ENCODE peak calls at places on chromosomes 7 and 10, in nine cellular contexts. E is A549, B is tibial nerve, O is upper lobe of left lung, K is sigmoid colon, H is K562, G is HepG2, A is transverse colon, Z is GM12878. N is an unnamed sample.
A peak's percentile ranks its signal among the peaks of the same experiment; 100 is the strongest.

GRCh38 chr7:151537818-151538561 is 18.3 kb upstream of the RHEB start:
- DNase-seq in H (no peak), E (no peak), G (no peak), B (no peak), K (peak; percentile 87), Z (no peak), A (no peak), O (no peak), N (peak; percentile 55)

GRCh38 chr7:16066805-16067459 is 354.4 kb downstream of the CRPPA start:
- DNase-seq in O (no peak), H (no peak), E (no peak), A (no peak), Z (no peak), G (no peak), B (no peak), K (no peak), N (no peak)

GRCh38 chr10:17671307-17671706 is 27.4 kb downstream of the STAM start:
- DNase-seq in B (no peak), K (no peak), E (no peak), Z (no peak), O (no peak), A (no peak), G (peak; percentile 91), H (no peak), N (no peak)

GRCh38 chr10:93180402-93181040 is 106.8 kb downstream of the CYP26A1 start:
- DNase-seq in B (no peak), H (no peak), K (peak; percentile 80), A (peak; percentile 12), E (no peak), O (no peak), Z (no peak), G (no peak), N (peak; percentile 28)

GRCh38 chr10:78875331-78875877 is 193.4 kb upstream of the ZMIZ1 start:
- DNase-seq in G (no peak), K (no peak), B (no peak), E (no peak), O (no peak), A (no peak), H (no peak), Z (no peak), N (no peak)

GRCh38 chr7:139823855-139824670 is 5.0 kb upstream of the TBXAS1 start:
- DNase-seq in O (no peak), H (no peak), G (no peak), Z (no peak), E (no peak), B (no peak), A (no peak), K (no peak), N (peak; percentile 20)

GRCh38 chr10:23095966-23096813 is 811 bp downstream of the MSRB2 start:
- DNase-seq in B (peak; percentile 21), Z (no peak), O (peak; percentile 84), A (peak; percentile 48), H (peak; percentile 57), E (peak; percentile 34), G (peak; percentile 6), K (peak; percentile 83), N (peak; percentile 72)

GRCh38 chr7:1193593-1194424 is 33.8 kb upstream of the ZFAND2A start:
- DNase-seq in O (peak; percentile 83), E (peak; percentile 65), H (no peak), K (no peak), B (no peak), A (peak; percentile 41), Z (no peak), G (no peak), N (no peak)

GRCh38 chr7:95933618-95934017 is 161.3 kb downstream of the DYNC1I1 start:
- DNase-seq in K (no peak), A (no peak), B (no peak), O (no peak), E (no peak), Z (no peak), H (no peak), G (no peak), N (no peak)

GRCh38 chr10:80462986-80463741 is 9.1 kb downstream of the TSPAN14 start:
- DNase-seq in K (peak; percentile 59), H (no peak), Z (no peak), G (no peak), E (no peak), B (no peak), A (no peak), O (no peak), N (no peak)

GRCh38 chr7:726854-727103 is 280 bp downstream of the DNAAF5 start:
- DNase-seq in A (no peak), G (no peak), B (no peak), O (no peak), Z (no peak), K (no peak), E (no peak), H (no peak), N (no peak)

GRCh38 chr7:6276911-6277408 is 4.5 kb upstream of the CYTH3 start:
- DNase-seq in A (no peak), Z (no peak), K (peak; percentile 26), H (no peak), B (no peak), G (no peak), O (no peak), E (no peak), N (no peak)

GRCh38 chr7:25894902-25895791 is 256.9 kb upstream of the NFE2L3 start:
- DNase-seq in O (peak; percentile 93), K (peak; percentile 79), A (peak; percentile 85), H (peak; percentile 71), E (peak; percentile 75), G (no peak), Z (peak; percentile 63), B (peak; percentile 41), N (peak; percentile 82)

GRCh38 chr7:11831727-11832495 is at the start of gene THSD7A:
- DNase-seq in E (peak; percentile 46), B (no peak), G (peak; percentile 7), K (peak; percentile 66), Z (no peak), H (no peak), O (peak; percentile 90), A (peak; percentile 20), N (peak; percentile 62)

GRCh38 chr7:47496064-47496665 is 85.7 kb downstream of the TNS3 start:
- DNase-seq in A (no peak), H (no peak), K (no peak), G (no peak), O (no peak), B (no peak), Z (no peak), E (no peak), N (no peak)

GRCh38 chr10:129474642-129475041 is 7.6 kb downstream of the MGMT start:
- DNase-seq in A (no peak), H (no peak), Z (no peak), E (no peak), G (no peak), K (no peak), O (peak; percentile 52), B (no peak), N (no peak)

DNA sequence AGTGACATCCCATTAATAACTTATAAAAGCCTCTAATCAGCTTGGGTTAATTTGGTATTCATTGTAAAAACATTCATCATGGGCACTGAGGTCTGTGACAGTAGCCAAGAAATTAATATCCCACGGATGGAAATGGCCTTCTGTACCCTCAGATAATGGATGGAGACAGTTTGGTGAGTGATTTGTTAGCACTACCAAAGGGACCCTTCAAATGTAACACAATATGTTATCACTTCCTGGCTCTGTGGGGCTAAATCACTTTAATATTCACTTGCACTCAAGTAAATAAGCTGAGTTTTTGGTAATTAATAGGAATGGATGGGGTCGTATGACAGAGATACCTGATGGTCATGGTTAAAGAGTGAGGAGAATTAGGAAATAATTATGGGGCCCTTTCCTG is 323.2 kb downstream of the PAXIP1 start:
- DNase-seq in H (no peak), O (no peak), E (no peak), G (no peak), Z (no peak), K (no peak), B (no peak), A (no peak), N (no peak)
- TF ChIP-seq EP300 in H (no peak), O (no peak), E (no peak), G (no peak), Z (no peak), K (no peak), B (no peak), A (no peak), N (no peak)

GRCh38 chr10:327889-328809 is 192.9 kb downstream of the ZMYND11 start:
- DNase-seq in Z (no peak), O (no peak), K (no peak), E (no peak), B (no peak), A (no peak), G (no peak), H (no peak), N (no peak)

GRCh38 chr10:331186-331585 is 195.9 kb downstream of the ZMYND11 start:
- DNase-seq in Z (no peak), G (no peak), K (no peak), A (no peak), E (no peak), H (no peak), B (no peak), O (no peak), N (no peak)

GRCh38 chr10:326350-326749 is 191.1 kb downstream of the ZMYND11 start:
- DNase-seq in G (no peak), O (no peak), E (no peak), Z (no peak), A (no peak), B (no peak), K (no peak), H (no peak), N (no peak)

GRCh38 chr10:326894-327635 is 191.8 kb downstream of the ZMYND11 start:
- DNase-seq in B (no peak), O (peak; percentile 61), G (no peak), K (no peak), Z (no peak), E (no peak), H (no peak), A (no peak), N (no peak)

GRCh38 chr10:329361-330099 is 194.3 kb downstream of the ZMYND11 start:
- DNase-seq in A (peak; percentile 90), K (peak; percentile 96), Z (no peak), G (peak; percentile 80), B (peak; percentile 83), O (no peak), E (peak; percentile 86), H (peak; percentile 41), N (peak; percentile 85)
- TF ChIP-seq POLR2A in A (no peak), K (no peak), Z (no peak), G (peak; percentile 55), B (peak; percentile 36), O (no peak), E (peak; percentile 35), H (no peak), N (no peak)

GRCh38 chr7:97096037-97096436 is 21.5 kb upstream of the SDHAF3 start:
- DNase-seq in B (no peak), G (no peak), E (no peak), K (no peak), A (no peak), H (no peak), O (no peak), Z (no peak), N (no peak)
- H3K9me3 ChIP-seq in B (no peaks in the 10 kb centered on the region), G (no peaks in the 10 kb centered on the region), E (no peaks in the 10 kb centered on the region), K (no peaks in the 10 kb centered on the region), A (no peaks in the 10 kb centered on the region), H (no peaks in the 10 kb centered on the region), O (no peaks in the 10 kb centered on the region), Z (no peaks in the 10 kb centered on the region), N (no peaks in the 10 kb centered on the region)

DNA sequence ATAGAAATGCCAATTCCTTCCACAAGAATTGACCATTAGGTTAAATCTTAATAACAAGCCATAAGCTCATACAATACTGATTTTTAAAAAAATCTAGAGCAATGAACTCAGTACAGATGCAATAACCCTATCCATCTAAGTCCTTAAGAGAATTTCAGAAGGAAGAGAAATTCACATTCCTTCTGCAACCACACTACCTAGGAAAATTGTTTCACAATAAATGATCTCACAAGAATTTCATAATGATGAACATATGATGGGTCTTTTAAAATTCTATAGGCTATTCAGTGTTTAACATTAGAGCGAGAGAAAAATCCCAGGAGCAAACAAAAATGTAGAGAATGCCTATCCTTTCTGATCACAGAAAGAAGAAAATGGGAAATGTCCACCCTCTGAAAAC is 70.0 kb upstream of the MAGI2 start:
- DNase-seq in Z (no peak), G (no peak), O (no peak), B (no peak), E (no peak), A (no peak), H (no peak), K (no peak), N (no peak)
- TF ChIP-seq EP300 in Z (no peak), G (no peak), O (no peak), B (no peak), E (no peak), A (no peak), H (no peak), K (no peak), N (no peak)